ENCODE peak calls at places on chromosomes 2 and 18, in seven cellular contexts. S is left ventricle myocardium inferior; K is nephron progenitor cell; B is cardiac muscle cell; A is CD4-positive, alpha-beta T cell; F is ascending aorta; T is upper lobe of right lung. L is an unnamed sample.

GRCh38 chr2:58702302-58702696 is 461.2 kb upstream of the FANCL start:
- DNase-seq in B (peak; percentile 1), K (no peak), F (no peak), A (no peak), S (no peak), T (no peak), L (no peak)

GRCh38 chr2:170747921-170748320 is 22.3 kb upstream of the ERICH2 start:
- DNase-seq in F (no peak), S (no peak), B (peak; percentile 68), A (no peak), K (no peak), T (no peak), L (no peak)

GRCh38 chr18:2529154-2529553 is 42.2 kb downstream of the METTL4 start:
- DNase-seq in T (no peak), K (no peak), F (no peak), A (no peak), B (peak; percentile 61), S (no peak), L (no peak)

GRCh38 chr2:118848381-118849225 is 1.2 kb upstream of the EN1 start:
- DNase-seq in A (no peak), K (peak; percentile 43), S (no peak), B (no peak), T (no peak), F (no peak), L (no peak)

GRCh38 chr2:165897741-165898140 is 55.8 kb downstream of the TTC21B start:
- DNase-seq in F (no peak), B (no peak), S (no peak), A (no peak), T (no peak), K (no peak), L (no peak)

GRCh38 chr2:129606496-129607270 is 372.8 kb upstream of the RAB6C start:
- DNase-seq in F (no peak), K (no peak), T (no peak), S (peak; percentile 32), B (peak; percentile 36), A (no peak), L (no peak)

GRCh38 chr2:234579231-234579962 is 82.5 kb upstream of the ARL4C start:
- DNase-seq in S (no peak), A (no peak), F (no peak), B (no peak), K (no peak), T (no peak), L (no peak)

GRCh38 chr2:119702918-119703401 is 24.0 kb downstream of the TMEM177 start:
- DNase-seq in T (peak; percentile 86), S (peak; percentile 58), B (peak; percentile 71), A (peak; percentile 73), K (peak; percentile 82), F (no peak), L (peak; percentile 79)

GRCh38 chr18:26863921-26864497 is 1.5 kb downstream of the AQP4 start:
- DNase-seq in K (no peak), T (peak; percentile 62), B (no peak), S (no peak), A (no peak), F (no peak), L (no peak)

GRCh38 chr2:200677721-200678532 is 92.1 kb downstream of the AOX1 start:
- DNase-seq in S (peak; percentile 22), T (no peak), A (no peak), B (peak; percentile 91), K (no peak), F (no peak), L (no peak)

GRCh38 chr2:20424300-20425290 is 22.3 kb upstream of the RHOB start:
- DNase-seq in A (no peak), T (peak; percentile 73), B (peak; percentile 84), S (peak; percentile 58), K (no peak), F (no peak), L (no peak)

GRCh38 chr18:56550121-56550520 is 88.3 kb downstream of the TXNL1 start:
- DNase-seq in S (no peak), T (no peak), B (peak; percentile 45), K (no peak), A (no peak), F (no peak), L (no peak)

GRCh38 chr2:233468746-233469110 is 97.9 kb downstream of the USP40 start:
- DNase-seq in T (peak; percentile 47), A (no peak), F (no peak), K (no peak), B (no peak), S (no peak), L (no peak)

GRCh38 chr2:214536625-214537024 is 125.8 kb downstream of the VWC2L start:
- DNase-seq in K (no peak), T (no peak), S (no peak), F (no peak), B (no peak), A (no peak), L (no peak)

GRCh38 chr18:75334869-75335268 is 92.6 kb downstream of the SMIM21 start:
- DNase-seq in B (no peak), S (no peak), T (no peak), A (no peak), K (no peak), F (no peak), L (no peak)

GRCh38 chr18:77108001-77108692 is 24.4 kb downstream of the MBP start:
- DNase-seq in S (no peak), A (no peak), F (no peak), T (no peak), B (peak; percentile 90), K (no peak), L (no peak)

GRCh38 chr2:122886479-122887130 is 1131.2 kb downstream of the TSN start:
- DNase-seq in K (peak; percentile 4), B (peak; percentile 20), F (no peak), S (no peak), A (no peak), T (no peak), L (no peak)

GRCh38 chr2:190318931-190319556 is 582 bp downstream of the HIBCH start:
- DNase-seq in F (no peak), A (no peak), T (no peak), S (no peak), B (no peak), K (peak; percentile 14), L (no peak)

GRCh38 chr2:190318514-190318913 is 1.1 kb downstream of the HIBCH start:
- DNase-seq in B (no peak), A (no peak), T (no peak), S (no peak), F (no peak), K (no peak), L (no peak)

GRCh38 chr2:190320696-190321095 is 1.1 kb upstream of the HIBCH start:
- DNase-seq in A (no peak), S (no peak), K (no peak), F (no peak), B (no peak), T (no peak), L (no peak)

GRCh38 chr2:190315273-190315672 is 4.4 kb downstream of the HIBCH start:
- DNase-seq in S (no peak), F (no peak), T (no peak), A (no peak), K (no peak), B (no peak), L (no peak)

GRCh38 chr2:190319557-190320498 is at the start of gene HIBCH:
- DNase-seq in A (peak; percentile 84), K (peak; percentile 98), S (peak; percentile 99), T (peak; percentile 99), B (peak; percentile 99), F (peak; percentile 93), L (peak; percentile 95)
- TF ChIP-seq CTCF in A (peak; percentile 73), K (peak; percentile 68), S (peak; percentile 83), T (peak; percentile 77), B (peak; percentile 89), F (peak; percentile 66), L (peak; percentile 85)

GRCh38 chr2:127024769-127025356 is 82.1 kb downstream of the BIN1 start:
- DNase-seq in A (no peak), F (no peak), B (peak; percentile 55), S (no peak), K (peak; percentile 61), T (peak; percentile 72), L (peak; percentile 25)
- TF ChIP-seq CTCF in A (no peak), F (peak; percentile 15), B (peak; percentile 46), S (peak; percentile 33), K (peak; percentile 14), T (peak; percentile 28), L (peak; percentile 41)

GRCh38 chr18:3666526-3667254 is 216.7 kb downstream of the TGIF1 start:
- DNase-seq in T (no peak), F (no peak), S (no peak), B (no peak), K (no peak), A (no peak), L (no peak)
- TF ChIP-seq CTCF in T (no peak), F (no peak), S (peak; percentile 6), B (no peak), K (no peak), A (peak; percentile 36), L (no peak)

DNA sequence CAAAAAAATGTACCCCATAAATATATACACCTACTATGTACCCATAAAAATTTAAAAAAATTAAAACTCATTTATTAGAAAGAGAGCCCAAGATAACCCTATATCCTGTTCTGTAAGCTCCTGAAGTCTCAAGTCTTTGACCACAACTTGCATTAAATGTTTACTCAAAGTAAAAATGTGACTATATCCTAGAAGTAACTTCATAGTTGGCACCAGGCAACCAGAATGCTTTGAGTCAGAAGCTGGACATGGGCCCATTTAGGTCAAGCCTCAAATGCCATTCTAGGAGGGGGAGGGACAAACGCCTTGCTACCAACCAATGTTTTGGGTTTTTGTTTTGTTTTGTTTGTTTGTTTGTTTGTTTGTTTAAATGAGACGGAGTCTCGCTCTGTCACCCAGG is 9.3 kb upstream of the TBC1D8 start:
- DNase-seq in A (no peak), S (no peak), B (peak; percentile 61), F (no peak), K (no peak), T (no peak), L (no peak)
- TF ChIP-seq CTCF in A (no peak), S (no peak), B (no peak), F (no peak), K (no peak), T (no peak), L (no peak)

GRCh38 chr2:190344275-190344827 is 962 bp downstream of the INPP1 start:
- DNase-seq in S (peak; percentile 47), A (no peak), T (no peak), F (no peak), K (no peak), B (no peak), L (no peak)
- TF ChIP-seq CTCF in S (peak; percentile 57), A (no peak), T (peak; percentile 34), F (peak; percentile 38), K (peak; percentile 16), B (peak; percentile 29), L (peak; percentile 45)

L was measured in progenitor cell of endocrine pancreas.